ENCODE peak calls at places on chromosomes 3 and 15, in four cellular contexts. R, T, W and P are unnamed samples.

GRCh38 chr15:57772223-57772957 is 65.9 kb downstream of the POLR2M start:
- DNase-seq in R (peak; percentile 74), T (no peak), W (no peak), P (no peak)

GRCh38 chr3:106215047-106215446 is 346.2 kb upstream of the CBLB start:
- DNase-seq in T (no peak), R (peak; percentile 25), W (no peak), P (no peak)

GRCh38 chr3:139218046-139218445 is 125.8 kb upstream of the MRPS22 start:
- DNase-seq in W (no peak), R (no peak), T (no peak), P (no peak)

GRCh38 chr3:52796411-52796810 is 1.8 kb downstream of the ITIH3 start:
- DNase-seq in R (no peak), T (no peak), W (no peak), P (no peak)

GRCh38 chr3:143442761-143443477 is 323.3 kb downstream of the CHST2 start:
- DNase-seq in W (no peak), R (peak; percentile 49), T (no peak), P (no peak)

GRCh38 chr15:25169318-25169717 is 214.5 kb downstream of the SNRPN start:
- DNase-seq in W (peak; percentile 45), T (no peak), R (no peak), P (no peak)

GRCh38 chr15:38002883-38003477 is 68.5 kb downstream of the TMCO5A start:
- DNase-seq in T (peak; percentile 38), W (peak; percentile 62), R (peak; percentile 80), P (peak; percentile 49)

GRCh38 chr15:78192826-78193594 is 41.4 kb downstream of the ACSBG1 start:
- DNase-seq in R (no peak), T (no peak), W (no peak), P (no peak)

GRCh38 chr15:95929232-95929846 is 401.2 kb upstream of the NR2F2 start:
- DNase-seq in T (peak; percentile 48), R (no peak), W (no peak), P (no peak)

GRCh38 chr3:194300392-194300758 is 50.8 kb downstream of the CPN2 start:
- DNase-seq in R (peak; percentile 79), T (no peak), W (peak; percentile 86), P (peak; percentile 67)

GRCh38 chr3:172804323-172804722 is 53.8 kb downstream of the ECT2 start:
- DNase-seq in T (no peak), W (no peak), R (no peak), P (no peak)

GRCh38 chr3:346186-346585 is 149.6 kb downstream of the CHL1 start:
- DNase-seq in W (no peak), R (no peak), T (no peak), P (no peak)

GRCh38 chr3:63349583-63350177 is 71.6 kb downstream of the SYNPR start:
- DNase-seq in R (peak; percentile 88), W (no peak), T (no peak), P (peak; percentile 69)

GRCh38 chr3:108662141-108662738 is 72.7 kb downstream of the DZIP3 start:
- DNase-seq in T (peak; percentile 11), R (peak; percentile 86), W (no peak), P (peak; percentile 5)

GRCh38 chr15:68083463-68083862 is 29.3 kb downstream of the PIAS1 start:
- DNase-seq in W (no peak), T (no peak), R (no peak), P (no peak)

GRCh38 chr3:158770254-158771017 is 31.4 kb upstream of the MFSD1 start:
- DNase-seq in W (no peak), T (no peak), R (peak; percentile 86), P (no peak)

GRCh38 chr3:158766364-158766763 is 34.1 kb upstream of the RARRES1 start:
- DNase-seq in W (no peak), T (no peak), R (no peak), P (no peak)

GRCh38 chr3:158768881-158769518 is 32.9 kb upstream of the MFSD1 start:
- DNase-seq in T (no peak), W (no peak), R (peak; percentile 93), P (no peak)

GRCh38 chr3:158769519-158770253 is 32.2 kb upstream of the MFSD1 start:
- DNase-seq in W (no peak), T (no peak), R (no peak), P (no peak)

DNA sequence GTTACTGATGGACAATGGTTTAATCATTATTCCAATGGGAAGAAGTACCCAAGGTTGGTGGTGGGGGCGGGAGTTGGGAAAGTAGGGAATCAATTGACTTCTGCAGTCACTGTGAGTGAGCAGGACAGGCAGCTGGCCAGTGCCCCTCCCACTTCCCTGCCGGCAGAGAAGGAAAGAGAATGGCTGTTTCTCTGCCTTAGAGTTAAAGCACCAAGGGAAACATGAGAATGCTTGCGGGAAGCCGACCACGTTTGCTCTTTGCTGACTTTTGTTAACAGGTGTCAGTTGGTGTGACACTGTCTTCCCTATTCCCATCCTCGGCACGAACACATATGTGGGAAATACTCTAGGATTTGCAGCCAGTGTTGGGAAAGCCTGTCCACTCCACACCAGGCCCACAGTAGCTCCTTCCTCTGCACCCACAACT is 33.5 kb upstream of the MFSD1 start:
- DNase-seq in R (peak; percentile 65), T (no peak), W (no peak), P (peak; percentile 40)
- H3K27ac ChIP-seq in R (peak overlapping the region; percentile 50), T (no peak overlapping the region), W (peak overlapping the region; percentile 17), P (peak overlapping the region; percentile 33)

DNA sequence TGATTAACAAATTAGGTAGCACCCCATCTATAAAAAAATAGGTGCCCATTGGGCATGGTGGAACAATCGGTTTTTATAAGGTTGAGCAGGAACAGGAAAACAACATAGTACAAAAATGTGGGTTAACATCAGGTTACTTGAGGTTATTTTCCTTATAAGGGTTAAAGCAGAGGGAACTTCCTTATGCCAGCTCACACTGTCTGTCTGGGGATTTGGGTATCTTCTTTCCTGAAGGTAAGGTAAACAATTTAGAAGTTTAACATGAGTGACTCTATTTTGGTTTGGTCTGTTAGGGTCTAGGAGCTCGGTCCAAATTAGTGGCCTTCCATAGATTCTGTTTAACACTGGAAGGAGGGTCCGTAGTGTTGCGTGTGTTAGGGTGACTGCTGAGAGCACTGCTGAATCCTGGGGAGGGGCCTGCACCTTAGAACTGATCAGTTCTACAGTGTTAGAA is 14.7 kb downstream of the CHD2 start:
- DNase-seq in T (no peak), R (no peak), W (no peak), P (no peak)
- H3K4me1 ChIP-seq in T (peaks cover 25% of the 10 kb centered on the region), R (peaks cover 65% of the 10 kb centered on the region), W (peaks cover 95% of the 10 kb centered on the region), P (peaks cover 94% of the 10 kb centered on the region)

GRCh38 chr15:56233549-56233948 is 10.1 kb downstream of the RFX7 start:
- DNase-seq in R (no peak), T (no peak), W (no peak), P (no peak)
- H3K9me3 ChIP-seq in R (no peaks in the 10 kb centered on the region), T (peaks cover 53% of the 10 kb centered on the region), W (peaks cover 3% of the 10 kb centered on the region), P (no peaks in the 10 kb centered on the region)

DNA sequence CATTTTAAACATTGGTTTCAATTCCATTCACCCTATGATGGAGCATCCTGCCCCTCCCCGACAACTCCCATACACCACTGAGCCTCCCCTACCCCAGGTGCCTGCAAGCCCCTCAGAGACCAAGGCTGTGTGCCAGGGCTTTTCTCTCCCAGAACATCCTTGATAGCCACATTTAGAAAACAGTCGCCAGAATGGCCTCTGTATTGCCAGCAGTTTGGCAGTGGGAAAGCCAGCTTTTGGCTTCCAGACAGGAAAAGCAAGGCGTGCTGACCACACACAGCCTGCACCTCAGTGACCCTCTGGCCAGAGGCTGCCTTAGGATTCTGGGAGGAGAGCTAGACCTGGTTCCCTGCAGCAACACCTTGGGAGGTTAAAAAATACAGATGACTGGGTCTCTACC is 18.2 kb upstream of the HRH1 start:
- DNase-seq in R (peak; percentile 46), W (no peak), T (no peak), P (no peak)
- H3K27ac ChIP-seq in R (peak overlapping the region; percentile 99), W (no peak overlapping the region), T (no peak overlapping the region), P (no peak overlapping the region)

GRCh38 chr3:100265016-100265415 is 4.2 kb downstream of the TBC1D23 start:
- DNase-seq in R (no peak), T (no peak), W (no peak), P (no peak)

GRCh38 chr3:100266531-100266930 is 5.7 kb downstream of the TBC1D23 start:
- DNase-seq in T (no peak), W (no peak), R (no peak), P (no peak)

GRCh38 chr3:100261481-100261903 is 700 bp downstream of the TBC1D23 start:
- DNase-seq in W (no peak), R (no peak), T (no peak), P (no peak)

GRCh38 chr3:100263583-100263982 is 2.8 kb downstream of the TBC1D23 start:
- DNase-seq in W (no peak), R (peak; percentile 76), T (no peak), P (no peak)

DNA sequence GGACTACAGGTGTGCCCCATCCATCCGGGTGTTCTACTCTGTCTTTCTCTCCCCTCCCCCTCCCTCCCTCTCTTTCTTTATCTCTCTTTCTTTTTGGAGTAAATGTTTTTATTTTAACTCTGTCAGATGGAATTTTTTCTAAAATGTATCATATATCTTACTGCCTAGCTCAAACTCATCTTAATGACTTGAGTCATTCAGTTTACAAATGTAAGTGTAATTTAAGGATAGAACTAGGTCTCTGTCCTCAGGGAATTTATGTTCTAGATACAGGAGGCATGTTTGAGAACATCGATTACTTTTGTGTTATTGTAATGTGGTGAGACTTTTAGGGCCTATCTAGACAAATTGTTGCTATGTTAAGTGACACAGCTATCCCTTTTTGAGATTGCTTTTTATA is 3.5 kb downstream of the TBC1D23 start:
- DNase-seq in W (no peak), R (peak; percentile 54), T (no peak), P (no peak)
- H3K4me1 ChIP-seq in W (peaks cover 29% of the 10 kb centered on the region), R (peaks cover 78% of the 10 kb centered on the region), T (no peaks in the 10 kb centered on the region), P (peaks cover 65% of the 10 kb centered on the region)

DNA sequence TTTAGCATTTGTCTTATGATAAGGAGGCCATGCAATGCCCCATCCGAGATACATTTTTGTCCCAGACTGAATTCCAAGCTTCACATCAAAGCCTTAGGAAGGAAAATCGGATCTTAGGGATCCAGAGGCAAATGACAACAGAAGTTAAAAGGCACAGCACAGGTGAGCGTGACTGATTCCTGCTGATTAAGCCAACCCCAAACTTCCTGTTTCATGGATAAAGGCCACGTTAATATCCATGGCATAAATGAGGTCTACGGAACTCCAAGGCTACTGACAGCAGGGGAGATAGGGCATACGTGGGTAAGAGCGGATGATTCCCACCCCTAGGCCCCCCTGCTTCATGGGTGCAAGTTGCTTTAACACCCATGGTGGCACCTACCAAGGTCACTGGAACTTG is 471.6 kb downstream of the FHIT start:
- DNase-seq in T (no peak), R (no peak), W (no peak), P (no peak)
- H3K9me3 ChIP-seq in T (no peaks in the 10 kb centered on the region), R (no peaks in the 10 kb centered on the region), W (no peaks in the 10 kb centered on the region), P (peaks cover 23% of the 10 kb centered on the region)

GRCh38 chr3:15800327-15800726 is 2.5 kb upstream of the ANKRD28 start:
- DNase-seq in R (no peak), W (no peak), T (no peak), P (no peak)
- H3K27ac ChIP-seq in R (no peak overlapping the region), W (no peak overlapping the region), T (peak overlapping the region; percentile 20), P (no peak overlapping the region)